ENCODE peak calls at places on chromosomes 4 and X, in nine cellular contexts. G, Q, V, C, U, B, F, R and X are unnamed samples.

GRCh38 chrX:13254076-13254785 is 65.6 kb downstream of the ATXN3L start:
- DNase-seq in G (no peak), Q (no peak), V (no peak), C (no peak), U (no peak), B (no peak), F (peak), R (peak), X (no peak)

GRCh38 chr4:26288308-26288982 is 32.4 kb upstream of the RBPJ start:
- DNase-seq in G (no peak), Q (no peak), V (no peak), C (no peak), U (no peak), B (no peak), F (no peak), R (no peak), X (no peak)

GRCh38 chrX:88439935-88440334 is 307.1 kb upstream of the CPXCR1 start:
- DNase-seq in G (no peak), Q (no peak), V (no peak), C (no peak), U (no peak), B (no peak), F (no peak), R (no peak), X (no peak)

GRCh38 chr4:98285676-98286075 is 24.5 kb downstream of the RAP1GDS1 start:
- DNase-seq in G (no peak), Q (no peak), V (no peak), C (no peak), U (no peak), B (no peak), F (no peak), R (no peak), X (no peak)

GRCh38 chr4:44287505-44287904 is 161.1 kb downstream of the KCTD8 start:
- DNase-seq in G (no peak), Q (no peak), V (no peak), C (no peak), U (no peak), B (no peak), F (peak), R (no peak), X (no peak)

GRCh38 chr4:165208741-165209388 is 1.5 kb downstream of the KLHL2 start:
- DNase-seq in G (no peak), Q (peak), V (no peak), C (peak), U (peak), B (no peak), F (no peak), R (no peak), X (no peak)

GRCh38 chr4:82797591-82798081 is 960 bp downstream of the SCD5 start:
- DNase-seq in G (no peak), Q (peak), V (peak), C (no peak), U (no peak), B (no peak), F (peak), R (peak), X (no peak)

GRCh38 chrX:96386981-96387380 is 297.7 kb upstream of the DIAPH2 start:
- DNase-seq in G (no peak), Q (no peak), V (no peak), C (no peak), U (no peak), B (no peak), F (no peak), R (no peak), X (no peak)

GRCh38 chr4:121656269-121656641 is 40.5 kb downstream of the ANXA5 start:
- DNase-seq in G (peak), Q (peak), V (peak), C (peak), U (peak), B (peak), F (peak), R (peak), X (peak)

GRCh38 chrX:19046343-19047215 is 62.7 kb upstream of the PHKA2 start:
- DNase-seq in G (peak), Q (no peak), V (no peak), C (no peak), U (no peak), B (no peak), F (no peak), R (no peak), X (no peak)

GRCh38 chr4:177308125-177308524 is 1.5 kb upstream of the NEIL3 start:
- DNase-seq in G (no peak), Q (no peak), V (no peak), C (no peak), U (no peak), B (no peak), F (no peak), R (no peak), X (no peak)

GRCh38 chr4:176872461-176872860 is 79.7 kb upstream of the VEGFC start:
- DNase-seq in G (no peak), Q (no peak), V (no peak), C (no peak), U (no peak), B (no peak), F (no peak), R (no peak), X (no peak)

GRCh38 chrX:110667706-110668105 is 127.9 kb downstream of the CHRDL1 start:
- DNase-seq in G (no peak), Q (no peak), V (no peak), C (no peak), U (no peak), B (no peak), F (peak), R (no peak), X (no peak)

GRCh38 chr4:8913121-8913857 is 41.6 kb upstream of the HMX1 start:
- DNase-seq in G (no peak), Q (no peak), V (no peak), C (no peak), U (no peak), B (no peak), F (no peak), R (peak), X (no peak)

GRCh38 chr4:133186845-133187244 is 37.8 kb downstream of the PCDH10 start:
- DNase-seq in G (no peak), Q (no peak), V (no peak), C (no peak), U (no peak), B (no peak), F (no peak), R (no peak), X (no peak)

GRCh38 chr4:17055788-17056187 is 157.3 kb upstream of the LDB2 start:
- DNase-seq in G (no peak), Q (no peak), V (no peak), C (no peak), U (no peak), B (no peak), F (peak), R (no peak), X (no peak)

GRCh38 chr4:18278244-18278643 is 256.7 kb upstream of the LCORL start:
- DNase-seq in G (no peak), Q (no peak), V (no peak), C (no peak), U (no peak), B (no peak), F (no peak), R (no peak), X (no peak)

GRCh38 chr4:21002976-21003375 is 302.7 kb downstream of the PACRGL start:
- DNase-seq in G (no peak), Q (no peak), V (no peak), C (no peak), U (no peak), B (no peak), F (no peak), R (no peak), X (no peak)

GRCh38 chr4:86522349-86522748 is 71.8 kb upstream of the PTPN13 start:
- DNase-seq in G (no peak), Q (no peak), V (no peak), C (no peak), U (no peak), B (no peak), F (no peak), R (no peak), X (no peak)

GRCh38 chr4:83082777-83083176 is 31.8 kb downstream of the PLAC8 start:
- DNase-seq in G (no peak), Q (no peak), V (no peak), C (no peak), U (no peak), B (no peak), F (no peak), R (no peak), X (no peak)

GRCh38 chrX:13985697-13986435 is 43.8 kb downstream of the GEMIN8 start:
- DNase-seq in G (no peak), Q (no peak), V (no peak), C (no peak), U (no peak), B (no peak), F (no peak), R (no peak), X (no peak)

GRCh38 chr4:48960988-48961635 is 25.0 kb upstream of the CWH43 start:
- DNase-seq in G (no peak), Q (no peak), V (no peak), C (no peak), U (no peak), B (no peak), F (no peak), R (no peak), X (no peak)